ENCODE peak calls at places on chromosome 11, in nine cellular contexts. N, J, Q, F, U, M, Y, A and R are unnamed samples.

GRCh38 chr11:128532016-128532570 is 55.3 kb downstream of the ETS1 start:
- DNase-seq in N (no peak), J (no peak), Q (no peak), F (peak; percentile 70), U (no peak), M (no peak), Y (no peak), A (no peak), R (peak; percentile 46)

GRCh38 chr11:61267437-61267841 is 26.5 kb downstream of the PGA5 start:
- DNase-seq in N (no peak), J (no peak), Q (no peak), F (no peak), U (no peak), M (no peak), Y (no peak), A (no peak), R (no peak)

GRCh38 chr11:4102711-4103110 is 8.1 kb downstream of the RRM1 start:
- DNase-seq in N (no peak), J (no peak), Q (no peak), F (no peak), U (no peak), M (no peak), Y (no peak), A (no peak), R (no peak)

GRCh38 chr11:10653242-10653641 is 40.3 kb downstream of the IRAG1 start:
- DNase-seq in N (no peak), J (no peak), Q (no peak), F (no peak), U (no peak), M (no peak), Y (no peak), A (no peak), R (no peak)

GRCh38 chr11:8209208-8209807 is 40.5 kb upstream of the RIC3 start:
- DNase-seq in N (no peak), J (peak; percentile 74), Q (peak; percentile 67), F (no peak), U (no peak), M (no peak), Y (peak; percentile 49), A (no peak), R (no peak)

GRCh38 chr11:126212089-126212660 is 593 bp downstream of the FAM118B start:
- DNase-seq in N (no peak), J (peak; percentile 27), Q (no peak), F (no peak), U (no peak), M (peak; percentile 58), Y (no peak), A (no peak), R (no peak)

GRCh38 chr11:2139691-2140337 is 625 bp upstream of the IGF2 start:
- DNase-seq in N (peak; percentile 64), J (peak; percentile 57), Q (no peak), F (no peak), U (no peak), M (no peak), Y (no peak), A (peak; percentile 50), R (no peak)

GRCh38 chr11:34614334-34615113 is 6.4 kb upstream of the EHF start:
- DNase-seq in N (no peak), J (no peak), Q (no peak), F (no peak), U (no peak), M (peak; percentile 20), Y (peak; percentile 21), A (no peak), R (no peak)

GRCh38 chr11:73249304-73249703 is 22.8 kb upstream of the P2RY6 start:
- DNase-seq in N (no peak), J (no peak), Q (peak; percentile 8), F (no peak), U (no peak), M (no peak), Y (no peak), A (peak; percentile 33), R (no peak)

GRCh38 chr11:2781413-2782274 is 81.8 kb upstream of the KCNQ1OT1 start:
- DNase-seq in N (peak; percentile 45), J (no peak), Q (no peak), F (peak; percentile 15), U (no peak), M (no peak), Y (no peak), A (peak; percentile 43), R (no peak)

GRCh38 chr11:1622076-1622475 is at the start of gene KRTAP5-4:
- DNase-seq in N (no peak), J (no peak), Q (no peak), F (no peak), U (no peak), M (no peak), Y (no peak), A (no peak), R (no peak)

GRCh38 chr11:124670732-124671131 is 2.8 kb downstream of the SIAE start:
- DNase-seq in N (no peak), J (peak; percentile 20), Q (no peak), F (no peak), U (peak; percentile 6), M (peak; percentile 13), Y (no peak), A (no peak), R (no peak)

GRCh38 chr11:21988477-21988876 is 204.4 kb upstream of the ANO5 start:
- DNase-seq in N (no peak), J (no peak), Q (no peak), F (no peak), U (no peak), M (no peak), Y (no peak), A (no peak), R (no peak)

GRCh38 chr11:134223066-134223465 is 701 bp downstream of the NCAPD3 start:
- DNase-seq in N (no peak), J (no peak), Q (no peak), F (no peak), U (no peak), M (peak; percentile 30), Y (no peak), A (no peak), R (no peak)

GRCh38 chr11:45885274-45885920 is at the start of gene MAPK8IP1:
- DNase-seq in N (peak; percentile 86), J (peak; percentile 88), Q (peak; percentile 75), F (no peak), U (peak; percentile 14), M (peak; percentile 64), Y (peak; percentile 18), A (peak; percentile 73), R (peak; percentile 64)

GRCh38 chr11:65111159-65111536 is 524 bp upstream of the TM7SF2 start:
- DNase-seq in N (no peak), J (no peak), Q (no peak), F (no peak), U (no peak), M (no peak), Y (no peak), A (no peak), R (no peak)
- H3K27ac ChIP-seq in N (no peak overlapping the region), J (no peak overlapping the region), Q (no peak overlapping the region), F (peak overlapping the region; percentile 88), U (no peak overlapping the region), M (no peak overlapping the region), Y (no peak overlapping the region), A (peak overlapping the region; percentile 46), R (peak overlapping the region; percentile 73)

GRCh38 chr11:62933775-62934495 is 12.8 kb upstream of the CHRM1 start:
- DNase-seq in N (no peak), J (no peak), Q (no peak), F (no peak), U (no peak), M (no peak), Y (no peak), A (no peak), R (no peak)
- H3K27ac ChIP-seq in N (no peak overlapping the region), J (no peak overlapping the region), Q (no peak overlapping the region), F (peak overlapping the region; percentile 35), U (no peak overlapping the region), M (no peak overlapping the region), Y (no peak overlapping the region), A (no peak overlapping the region), R (no peak overlapping the region)

DNA sequence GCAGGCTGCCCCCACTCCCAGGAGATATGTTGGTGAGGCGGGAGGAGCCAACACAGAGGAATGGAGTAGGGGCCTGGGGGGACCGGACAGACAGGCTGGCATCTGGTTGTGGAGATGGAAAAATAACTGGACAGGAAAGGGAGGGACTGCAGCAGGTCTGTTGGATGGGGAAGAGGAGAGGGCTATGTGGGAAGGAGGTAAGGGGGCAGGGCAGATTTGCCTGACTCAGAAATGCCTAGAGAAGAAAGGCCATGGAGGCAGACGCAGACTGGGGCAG is 160.4 kb downstream of the TRIM29 start:
- DNase-seq in N (peak; percentile 47), J (no peak), Q (no peak), F (no peak), U (no peak), M (no peak), Y (no peak), A (no peak), R (no peak)
- H3K27ac ChIP-seq in N (no peak overlapping the region), J (no peak overlapping the region), Q (no peak overlapping the region), F (peak overlapping the region; percentile 98), U (no peak overlapping the region), M (no peak overlapping the region), Y (no peak overlapping the region), A (no peak overlapping the region), R (peak overlapping the region; percentile 94)

GRCh38 chr11:57647960-57648776 is 1.5 kb downstream of the YPEL4 start:
- DNase-seq in N (no peak), J (peak; percentile 35), Q (peak; percentile 42), F (no peak), U (no peak), M (peak; percentile 60), Y (no peak), A (no peak), R (peak; percentile 55)

GRCh38 chr11:57651408-57651807 is 1.7 kb upstream of the YPEL4 start:
- DNase-seq in N (no peak), J (no peak), Q (no peak), F (no peak), U (no peak), M (no peak), Y (no peak), A (no peak), R (no peak)

GRCh38 chr11:57650739-57651090 is 1.0 kb upstream of the YPEL4 start:
- DNase-seq in N (no peak), J (no peak), Q (no peak), F (no peak), U (no peak), M (no peak), Y (no peak), A (no peak), R (no peak)

GRCh38 chr11:57648791-57649735 is 649 bp downstream of the YPEL4 start:
- DNase-seq in N (no peak), J (peak; percentile 76), Q (peak; percentile 62), F (no peak), U (no peak), M (peak; percentile 68), Y (no peak), A (no peak), R (peak; percentile 60)

DNA sequence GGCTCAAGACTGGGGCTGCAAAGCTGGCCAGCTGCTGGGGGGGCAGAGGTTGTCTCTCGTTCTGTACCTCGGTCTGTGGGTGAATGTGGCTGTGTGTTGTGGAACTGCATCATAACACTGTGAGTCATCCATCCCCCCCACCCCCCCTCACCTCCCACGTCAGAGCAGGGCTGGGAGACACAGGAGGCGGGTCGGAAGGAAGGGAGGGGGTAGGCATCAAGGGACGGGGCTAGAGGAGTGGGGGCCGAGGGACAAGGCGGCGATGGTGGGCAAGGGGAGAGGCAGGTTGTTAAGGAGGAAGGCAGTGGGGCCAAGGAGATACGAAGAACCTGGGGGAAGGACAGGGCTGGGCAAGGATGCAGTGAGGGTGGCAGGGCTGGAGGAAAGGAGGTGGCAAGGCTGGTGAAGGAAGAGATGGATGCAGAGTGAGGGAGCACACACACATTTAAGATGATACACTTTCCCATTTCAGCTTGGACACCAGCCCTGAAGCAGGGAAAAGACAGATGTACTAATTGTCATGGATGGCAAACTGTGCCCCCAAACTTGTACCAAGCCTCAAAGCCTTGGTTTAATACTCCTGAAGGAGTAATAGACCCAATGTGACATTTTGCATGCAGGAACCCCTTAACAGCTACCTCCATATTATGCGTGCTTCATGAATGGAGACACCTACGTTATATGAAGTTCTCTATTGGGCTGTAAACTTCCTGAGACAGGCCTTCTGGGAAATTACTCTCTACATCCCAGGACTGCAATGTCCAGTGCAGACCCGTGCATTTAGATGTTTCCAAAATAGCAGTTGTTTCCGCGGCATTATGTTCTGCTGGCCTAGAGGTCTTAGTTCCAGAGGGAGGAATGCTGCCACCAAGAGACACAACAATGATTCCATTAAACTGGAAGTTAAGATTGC is at the start of gene YPEL4:
- DNase-seq in N (no peak), J (peak; percentile 69), Q (peak; percentile 83), F (no peak), U (peak; percentile 52), M (peak; percentile 88), Y (no peak), A (peak; percentile 66), R (peak; percentile 91)
- H3K27ac ChIP-seq in N (no peak within 1 kb of the TSS), J (no peak within 1 kb of the TSS), Q (no peak within 1 kb of the TSS), F (peak within 1 kb of the TSS; percentile 94), U (peak within 1 kb of the TSS; percentile 41), M (peak within 1 kb of the TSS; percentile 38), Y (no peak within 1 kb of the TSS), A (no peak within 1 kb of the TSS), R (peak within 1 kb of the TSS; percentile 84)